ENCODE peak calls at places on chromosomes 4 and X, in five cellular contexts. One of them, this sample, is unnamed.
A peak's percentile ranks its signal among the peaks of the same experiment; 100 is the strongest.

GRCh38 chrX:66051989-66052388 is 12.1 kb upstream of the VSIG4 start:
- DNase-seq in endothelial cell of umbilical vein: no peak
- DNase-seq in vagina: no peak
- DNase-seq in esophagus squamous epithelium: no peak
- DNase-seq in uterus: no peak
- DNase-seq in this sample: no peak

GRCh38 chrX:12441376-12442128 is 303.3 kb downstream of the FRMPD4 start:
- DNase-seq in uterus: no peak
- DNase-seq in endothelial cell of umbilical vein: no peak
- DNase-seq in vagina: no peak
- DNase-seq in esophagus squamous epithelium: no peak
- DNase-seq in this sample: no peak

GRCh38 chrX:119686087-119686639 is 6.8 kb downstream of the SEPTIN6 start:
- DNase-seq in vagina: no peak
- DNase-seq in endothelial cell of umbilical vein: no peak
- DNase-seq in uterus: no peak
- DNase-seq in esophagus squamous epithelium: no peak
- DNase-seq in this sample: no peak

GRCh38 chr4:123671633-123672404 is 275.2 kb downstream of the SPRY1 start:
- DNase-seq in uterus: no peak
- DNase-seq in vagina: no peak
- DNase-seq in endothelial cell of umbilical vein: no peak
- DNase-seq in esophagus squamous epithelium: no peak
- DNase-seq in this sample: no peak

GRCh38 chr4:10897076-10897475 is 212.5 kb upstream of the CLNK start:
- DNase-seq in esophagus squamous epithelium: no peak
- DNase-seq in endothelial cell of umbilical vein: no peak
- DNase-seq in uterus: no peak
- DNase-seq in vagina: no peak
- DNase-seq in this sample: no peak

GRCh38 chr4:92646826-92647225 is 343.1 kb downstream of the GRID2 start:
- DNase-seq in vagina: no peak
- DNase-seq in uterus: no peak
- DNase-seq in esophagus squamous epithelium: no peak
- DNase-seq in endothelial cell of umbilical vein: no peak
- DNase-seq in this sample: no peak

GRCh38 chr4:29051381-29051965 is 1668.7 kb upstream of the PCDH7 start:
- DNase-seq in uterus: no peak
- DNase-seq in esophagus squamous epithelium: no peak
- DNase-seq in vagina: no peak
- DNase-seq in endothelial cell of umbilical vein: no peak
- DNase-seq in this sample: no peak

GRCh38 chr4:73707918-73708577 is 32.3 kb upstream of the CXCL8 start:
- DNase-seq in esophagus squamous epithelium: no peak
- DNase-seq in vagina: no peak
- DNase-seq in endothelial cell of umbilical vein: peak; percentile 90
- DNase-seq in uterus: peak; percentile 68
- DNase-seq in this sample: no peak

GRCh38 chrX:67700607-67701006 is 156.8 kb downstream of the AR start:
- DNase-seq in endothelial cell of umbilical vein: no peak
- DNase-seq in vagina: no peak
- DNase-seq in uterus: no peak
- DNase-seq in esophagus squamous epithelium: no peak
- DNase-seq in this sample: no peak

GRCh38 chr4:22987861-22988260 is 295.1 kb downstream of the GBA3 start:
- DNase-seq in esophagus squamous epithelium: no peak
- DNase-seq in uterus: no peak
- DNase-seq in vagina: no peak
- DNase-seq in endothelial cell of umbilical vein: no peak
- DNase-seq in this sample: no peak

GRCh38 chr4:92529510-92529909 is 225.7 kb downstream of the GRID2 start:
- DNase-seq in uterus: no peak
- DNase-seq in vagina: no peak
- DNase-seq in esophagus squamous epithelium: no peak
- DNase-seq in endothelial cell of umbilical vein: no peak
- DNase-seq in this sample: no peak

GRCh38 chr4:174523003-174523693 is 860 bp upstream of the HPGD start:
- DNase-seq in uterus: peak; percentile 24
- DNase-seq in vagina: no peak
- DNase-seq in endothelial cell of umbilical vein: no peak
- DNase-seq in esophagus squamous epithelium: no peak
- DNase-seq in this sample: peak; percentile 84

GRCh38 chrX:16797358-16797757 is 11.1 kb downstream of the TXLNG start:
- DNase-seq in uterus: peak; percentile 30
- DNase-seq in esophagus squamous epithelium: no peak
- DNase-seq in endothelial cell of umbilical vein: no peak
- DNase-seq in vagina: no peak
- DNase-seq in this sample: no peak

GRCh38 chrX:1453390-1453783 is 678 bp upstream of the ASMTL start:
- DNase-seq in esophagus squamous epithelium: no peak
- DNase-seq in vagina: no peak
- DNase-seq in endothelial cell of umbilical vein: no peak
- DNase-seq in uterus: no peak
- DNase-seq in this sample: no peak

GRCh38 chr4:2536193-2537010 is at the start of gene FAM193A:
- DNase-seq in vagina: peak; percentile 99
- DNase-seq in esophagus squamous epithelium: peak; percentile 92
- DNase-seq in uterus: peak; percentile 99
- DNase-seq in endothelial cell of umbilical vein: peak; percentile 100
- DNase-seq in this sample: peak; percentile 100
- TF ChIP-seq POLR2A in vagina: peak; percentile 51
- TF ChIP-seq POLR2A in esophagus squamous epithelium: no peak
- TF ChIP-seq POLR2A in uterus: peak; percentile 74
- TF ChIP-seq POLR2A in endothelial cell of umbilical vein: peak; percentile 46
- TF ChIP-seq POLR2A in this sample: no peak

GRCh38 chr4:87278335-87278794 is 44.3 kb downstream of the HSD17B13 start:
- DNase-seq in endothelial cell of umbilical vein: no peak
- DNase-seq in vagina: no peak
- DNase-seq in uterus: no peak
- DNase-seq in esophagus squamous epithelium: no peak
- DNase-seq in this sample: no peak
- TF ChIP-seq POLR2A in endothelial cell of umbilical vein: no peak
- TF ChIP-seq POLR2A in vagina: no peak
- TF ChIP-seq POLR2A in uterus: no peak
- TF ChIP-seq POLR2A in esophagus squamous epithelium: no peak
- TF ChIP-seq POLR2A in this sample: no peak

DNA sequence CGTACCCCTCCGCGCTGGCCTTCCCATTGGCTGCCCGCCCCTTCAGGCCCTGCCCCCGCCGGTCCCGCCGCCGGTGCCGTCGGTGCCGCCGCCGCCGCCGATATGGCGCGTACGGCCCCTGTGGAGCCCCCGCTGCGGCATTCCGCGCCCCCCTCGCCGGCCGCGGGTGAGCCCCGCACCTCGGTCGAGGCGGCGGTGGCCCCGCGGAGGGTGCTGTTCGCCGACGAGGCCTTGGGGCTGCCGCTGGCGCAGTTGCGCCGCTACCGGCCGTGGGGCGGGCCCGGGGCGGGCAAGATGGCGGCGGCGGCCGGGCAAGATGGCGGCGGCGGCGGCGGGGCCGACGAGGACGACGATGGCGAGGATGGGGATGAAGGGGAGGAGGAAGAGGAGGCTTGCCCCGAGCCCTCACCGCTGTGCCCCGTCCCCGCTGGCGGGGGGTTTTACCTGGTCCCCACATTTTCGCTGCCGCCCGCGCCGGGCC is at the start of gene PPP1R3F:
- DNase-seq in endothelial cell of umbilical vein: peak; percentile 1
- DNase-seq in vagina: no peak
- DNase-seq in esophagus squamous epithelium: no peak
- DNase-seq in uterus: no peak
- DNase-seq in this sample: no peak
- TF ChIP-seq POLR2A in endothelial cell of umbilical vein: no peak
- TF ChIP-seq POLR2A in vagina: peak; percentile 75
- TF ChIP-seq POLR2A in esophagus squamous epithelium: no peak
- TF ChIP-seq POLR2A in uterus: peak; percentile 87
- TF ChIP-seq POLR2A in this sample: no peak

DNA sequence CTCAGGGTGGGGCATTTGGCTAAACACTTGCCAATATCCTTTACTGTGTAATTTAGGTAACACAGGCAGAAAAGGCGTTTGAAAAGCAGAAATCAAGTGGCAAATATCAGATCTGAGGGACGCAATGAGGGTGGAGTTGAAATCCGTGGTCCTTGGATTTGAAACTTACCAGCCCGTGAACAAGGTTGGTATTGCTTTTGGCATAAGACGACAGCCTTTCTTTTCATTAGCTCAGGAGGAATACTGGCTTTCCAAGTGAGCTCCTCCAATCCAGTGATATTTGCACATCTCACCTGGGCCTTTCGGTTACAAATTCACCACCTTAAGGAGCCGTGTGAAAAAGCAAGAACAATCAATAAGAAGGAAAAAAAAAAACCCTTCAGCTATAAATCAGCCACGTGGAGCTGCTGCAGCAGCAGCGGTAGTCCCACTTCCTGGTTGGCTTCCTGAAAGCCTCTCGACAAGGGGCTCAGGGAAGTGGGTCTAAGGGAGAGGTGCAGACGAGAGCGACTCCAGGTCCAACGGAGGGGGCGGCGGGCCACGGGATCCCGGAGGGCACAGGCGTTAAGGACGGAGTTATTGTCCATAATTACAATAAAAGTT is 717 bp upstream of the GALNT7 start:
- DNase-seq in vagina: no peak
- DNase-seq in uterus: no peak
- DNase-seq in endothelial cell of umbilical vein: peak; percentile 54
- DNase-seq in esophagus squamous epithelium: no peak
- DNase-seq in this sample: no peak
- TF ChIP-seq POLR2A in vagina: no peak
- TF ChIP-seq POLR2A in uterus: no peak
- TF ChIP-seq POLR2A in endothelial cell of umbilical vein: no peak
- TF ChIP-seq POLR2A in esophagus squamous epithelium: no peak
- TF ChIP-seq POLR2A in this sample: no peak

DNA sequence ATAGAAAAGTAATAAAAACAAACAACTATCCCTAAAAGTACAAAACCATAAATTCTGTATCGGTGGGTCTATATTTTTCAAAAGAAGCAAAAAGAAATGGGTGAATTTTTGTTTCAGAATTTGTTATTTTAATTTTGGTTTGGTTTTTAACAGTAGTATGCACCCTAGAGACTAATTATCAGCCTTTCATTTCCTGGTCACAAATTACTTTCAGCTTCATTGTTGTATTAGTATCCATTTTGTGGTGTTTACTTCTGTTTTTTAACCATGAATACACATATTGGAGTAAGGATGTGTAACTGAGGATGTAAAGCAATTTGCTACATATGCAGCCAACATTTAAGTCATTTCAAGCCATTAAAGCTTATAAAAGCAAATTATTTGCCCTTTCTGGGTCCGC is 97.8 kb downstream of the LUZP4 start:
- DNase-seq in vagina: no peak
- DNase-seq in endothelial cell of umbilical vein: no peak
- DNase-seq in uterus: no peak
- DNase-seq in esophagus squamous epithelium: no peak
- DNase-seq in this sample: no peak
- TF ChIP-seq POLR2A in vagina: no peak
- TF ChIP-seq POLR2A in endothelial cell of umbilical vein: no peak
- TF ChIP-seq POLR2A in uterus: no peak
- TF ChIP-seq POLR2A in esophagus squamous epithelium: no peak
- TF ChIP-seq POLR2A in this sample: no peak

GRCh38 chrX:23503835-23504539 is 163.3 kb upstream of the PRDX4 start:
- DNase-seq in esophagus squamous epithelium: no peak
- DNase-seq in vagina: no peak
- DNase-seq in endothelial cell of umbilical vein: peak; percentile 21
- DNase-seq in uterus: no peak
- DNase-seq in this sample: peak; percentile 36
- TF ChIP-seq POLR2A in esophagus squamous epithelium: no peak
- TF ChIP-seq POLR2A in vagina: no peak
- TF ChIP-seq POLR2A in endothelial cell of umbilical vein: no peak
- TF ChIP-seq POLR2A in uterus: no peak
- TF ChIP-seq POLR2A in this sample: no peak

DNA sequence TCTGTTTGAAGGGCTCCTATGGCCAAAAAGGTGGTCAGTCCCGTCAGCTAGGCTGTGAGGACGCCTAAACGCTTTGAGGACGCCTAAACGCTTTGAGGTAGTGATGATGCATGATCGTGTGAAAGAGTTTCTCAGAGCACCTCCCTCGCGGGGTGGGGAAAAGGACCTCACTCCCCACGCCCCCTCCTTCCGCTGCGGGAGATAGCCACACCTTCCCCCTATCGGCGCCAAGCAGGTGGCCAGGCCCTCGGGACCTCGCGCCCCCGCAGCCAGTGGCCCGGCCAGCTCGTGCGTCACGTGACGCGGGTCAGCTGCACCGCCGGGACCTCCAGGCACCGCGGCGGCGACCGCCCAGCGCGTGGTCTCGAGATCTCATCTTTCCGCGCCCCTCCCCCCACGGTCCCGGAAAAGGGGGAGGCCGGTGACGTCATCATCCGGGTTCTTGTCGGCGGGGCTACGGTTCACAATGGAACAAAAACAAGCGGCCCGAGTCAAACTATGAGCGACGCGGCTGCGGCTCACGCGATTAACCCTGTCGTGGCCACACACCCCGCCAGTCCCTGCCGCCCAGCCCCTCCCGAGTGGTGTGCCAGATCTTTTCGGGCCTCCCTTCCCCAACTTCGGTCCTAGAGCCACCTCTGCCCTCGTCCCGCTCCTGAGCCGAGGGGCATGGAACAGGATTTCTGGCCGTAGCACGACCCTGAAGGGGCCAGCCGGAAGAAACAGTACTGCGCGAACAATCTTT is 713 bp upstream of the USP9X start:
- DNase-seq in endothelial cell of umbilical vein: peak; percentile 97
- DNase-seq in uterus: peak; percentile 99
- DNase-seq in esophagus squamous epithelium: peak; percentile 98
- DNase-seq in vagina: peak; percentile 98
- DNase-seq in this sample: peak; percentile 93
- TF ChIP-seq POLR2A in endothelial cell of umbilical vein: peak; percentile 78
- TF ChIP-seq POLR2A in uterus: peak; percentile 59
- TF ChIP-seq POLR2A in esophagus squamous epithelium: peak; percentile 19
- TF ChIP-seq POLR2A in vagina: peak; percentile 83
- TF ChIP-seq POLR2A in this sample: no peak

GRCh38 chrX:55636109-55636508 is 12.9 kb downstream of the FOXR2 start:
- DNase-seq in endothelial cell of umbilical vein: no peak
- DNase-seq in uterus: no peak
- DNase-seq in vagina: no peak
- DNase-seq in esophagus squamous epithelium: no peak
- DNase-seq in this sample: no peak

GRCh38 chrX:55640854-55641253 is 17.7 kb downstream of the FOXR2 start:
- DNase-seq in vagina: no peak
- DNase-seq in uterus: no peak
- DNase-seq in endothelial cell of umbilical vein: no peak
- DNase-seq in esophagus squamous epithelium: no peak
- DNase-seq in this sample: no peak

GRCh38 chrX:55638933-55639332 is 15.7 kb downstream of the FOXR2 start:
- DNase-seq in uterus: no peak
- DNase-seq in esophagus squamous epithelium: no peak
- DNase-seq in endothelial cell of umbilical vein: no peak
- DNase-seq in vagina: no peak
- DNase-seq in this sample: no peak
- TF ChIP-seq POLR2A in uterus: no peak
- TF ChIP-seq POLR2A in esophagus squamous epithelium: no peak
- TF ChIP-seq POLR2A in endothelial cell of umbilical vein: no peak
- TF ChIP-seq POLR2A in vagina: no peak
- TF ChIP-seq POLR2A in this sample: no peak

GRCh38 chrX:13734278-13735172 is at the start of the genes OFD1 and TRAPPC2:
- DNase-seq in vagina: peak; percentile 96
- DNase-seq in esophagus squamous epithelium: peak; percentile 75
- DNase-seq in uterus: peak; percentile 95
- DNase-seq in endothelial cell of umbilical vein: peak; percentile 91
- DNase-seq in this sample: peak; percentile 90
- TF ChIP-seq POLR2A in vagina: peak; percentile 95
- TF ChIP-seq POLR2A in esophagus squamous epithelium: peak; percentile 96
- TF ChIP-seq POLR2A in uterus: peak; percentile 94
- TF ChIP-seq POLR2A in endothelial cell of umbilical vein: peak; percentile 71
- TF ChIP-seq POLR2A in this sample: no peak